ENCODE peak calls at places on chromosomes 3 and 15, in four cellular contexts. One of them, this sample, is unnamed.

GRCh38 chr3:127738192-127738840 is 65.6 kb downstream of the ABTB1 start:
- DNase-seq in fibroblast of the aortic adventitia: peak; percentile 41
- DNase-seq in mesenchymal stem cell: peak; percentile 72
- DNase-seq in KG1: no peak
- DNase-seq in this sample: peak; percentile 41

GRCh38 chr3:143314291-143315093 is 194.9 kb downstream of the CHST2 start:
- DNase-seq in mesenchymal stem cell: no peak
- DNase-seq in fibroblast of the aortic adventitia: peak; percentile 64
- DNase-seq in KG1: no peak
- DNase-seq in this sample: peak; percentile 80

GRCh38 chr3:69948246-69948862 is 51.2 kb upstream of the SAMMSON start:
- DNase-seq in KG1: peak; percentile 5
- DNase-seq in fibroblast of the aortic adventitia: peak; percentile 69
- DNase-seq in mesenchymal stem cell: peak; percentile 59
- DNase-seq in this sample: peak; percentile 47

GRCh38 chr3:102354818-102355515 is 79.8 kb upstream of the ZPLD1 start:
- DNase-seq in KG1: no peak
- DNase-seq in fibroblast of the aortic adventitia: peak; percentile 67
- DNase-seq in mesenchymal stem cell: peak; percentile 74
- DNase-seq in this sample: peak; percentile 42

GRCh38 chr3:46371802-46372340 is 1.1 kb downstream of the CCR5 start:
- DNase-seq in KG1: no peak
- DNase-seq in mesenchymal stem cell: no peak
- DNase-seq in fibroblast of the aortic adventitia: no peak
- DNase-seq in this sample: no peak

GRCh38 chr3:137039570-137039969 is 81.8 kb downstream of the IL20RB start:
- DNase-seq in mesenchymal stem cell: no peak
- DNase-seq in KG1: no peak
- DNase-seq in fibroblast of the aortic adventitia: no peak
- DNase-seq in this sample: no peak

GRCh38 chr15:79168922-79169322 is 78.3 kb upstream of the RASGRF1 start:
- DNase-seq in fibroblast of the aortic adventitia: peak; percentile 51
- DNase-seq in KG1: no peak
- DNase-seq in mesenchymal stem cell: peak; percentile 19
- DNase-seq in this sample: no peak

GRCh38 chr3:37967252-37967881 is 23.2 kb upstream of the VILL start:
- DNase-seq in mesenchymal stem cell: peak; percentile 70
- DNase-seq in KG1: peak; percentile 21
- DNase-seq in fibroblast of the aortic adventitia: peak; percentile 72
- DNase-seq in this sample: peak; percentile 56

GRCh38 chr3:194124221-194124620 is 11.7 kb upstream of the HES1 start:
- DNase-seq in fibroblast of the aortic adventitia: no peak
- DNase-seq in KG1: no peak
- DNase-seq in mesenchymal stem cell: no peak
- DNase-seq in this sample: no peak

GRCh38 chr3:37852771-37853170 is 8.9 kb upstream of the CTDSPL start:
- DNase-seq in mesenchymal stem cell: no peak
- DNase-seq in KG1: no peak
- DNase-seq in fibroblast of the aortic adventitia: no peak
- DNase-seq in this sample: no peak

GRCh38 chr3:127320529-127321121 is 32.8 kb upstream of the PRR20G start:
- DNase-seq in fibroblast of the aortic adventitia: no peak
- DNase-seq in mesenchymal stem cell: no peak
- DNase-seq in KG1: no peak
- DNase-seq in this sample: no peak

GRCh38 chr3:5298453-5298852 is 110.9 kb downstream of the EDEM1 start:
- DNase-seq in KG1: peak; percentile 20
- DNase-seq in fibroblast of the aortic adventitia: no peak
- DNase-seq in mesenchymal stem cell: no peak
- DNase-seq in this sample: no peak

GRCh38 chr3:40185029-40185695 is 124.3 kb upstream of the EIF1B start:
- DNase-seq in fibroblast of the aortic adventitia: no peak
- DNase-seq in KG1: no peak
- DNase-seq in mesenchymal stem cell: no peak
- DNase-seq in this sample: no peak

GRCh38 chr3:100789582-100789981 is 80.3 kb downstream of the TFG start:
- DNase-seq in fibroblast of the aortic adventitia: no peak
- DNase-seq in mesenchymal stem cell: no peak
- DNase-seq in KG1: no peak
- DNase-seq in this sample: no peak

GRCh38 chr3:123883656-123884257 is 375 bp downstream of the MYLK start:
- DNase-seq in fibroblast of the aortic adventitia: peak; percentile 11
- DNase-seq in mesenchymal stem cell: peak; percentile 32
- DNase-seq in KG1: no peak
- DNase-seq in this sample: no peak

This sample was measured in fibroblast of gingiva.